ENCODE peak calls at places on chromosomes 3 and 15, in seven cellular contexts. O, X, T, B, H, U and F are unnamed samples.

GRCh38 chr3:154059798-154060197 is 61.4 kb upstream of the ARHGEF26 start:
- DNase-seq in O (no peak), X (no peak), T (no peak), B (no peak), H (no peak), U (no peak), F (peak; percentile 12)

GRCh38 chr15:80560601-80561025 is 134.5 kb upstream of the ABHD17C start:
- DNase-seq in O (no peak), X (no peak), T (no peak), B (no peak), H (no peak), U (no peak), F (no peak)

GRCh38 chr3:42214064-42214463 is 51.9 kb downstream of the CCK start:
- DNase-seq in O (no peak), X (peak; percentile 54), T (no peak), B (no peak), H (no peak), U (no peak), F (no peak)

GRCh38 chr3:81554348-81554747 is 207.1 kb downstream of the GBE1 start:
- DNase-seq in O (no peak), X (no peak), T (no peak), B (peak; percentile 83), H (no peak), U (no peak), F (no peak)

GRCh38 chr15:85475317-85475701 is 94.9 kb downstream of the AKAP13 start:
- DNase-seq in O (no peak), X (no peak), T (no peak), B (no peak), H (no peak), U (no peak), F (no peak)

GRCh38 chr15:74438696-74439316 is 5.0 kb upstream of the SEMA7A start:
- DNase-seq in O (peak; percentile 68), X (peak; percentile 78), T (peak; percentile 74), B (peak; percentile 53), H (no peak), U (no peak), F (no peak)

GRCh38 chr3:37214076-37214475 is 39.7 kb upstream of the LRRFIP2 start:
- DNase-seq in O (no peak), X (no peak), T (no peak), B (no peak), H (no peak), U (no peak), F (no peak)

GRCh38 chr3:21464745-21465144 is 286.3 kb downstream of the ZNF385D start:
- DNase-seq in O (no peak), X (no peak), T (no peak), B (no peak), H (no peak), U (no peak), F (no peak)

GRCh38 chr15:57153140-57153539 is 223.2 kb upstream of the CGNL1 start:
- DNase-seq in O (no peak), X (no peak), T (no peak), B (peak; percentile 39), H (no peak), U (no peak), F (no peak)

GRCh38 chr3:179304605-179305004 is 18.2 kb upstream of the ZNF639 start:
- DNase-seq in O (no peak), X (no peak), T (no peak), B (no peak), H (no peak), U (no peak), F (no peak)

GRCh38 chr3:65443739-65444447 is 594.8 kb downstream of the MAGI1 start:
- DNase-seq in O (no peak), X (no peak), T (no peak), B (no peak), H (no peak), U (no peak), F (no peak)

GRCh38 chr3:143895805-143896204 is 47.5 kb upstream of the SLC9A9 start:
- DNase-seq in O (no peak), X (no peak), T (no peak), B (no peak), H (no peak), U (no peak), F (no peak)

GRCh38 chr3:17820704-17821103 is 78.3 kb upstream of the TBC1D5 start:
- DNase-seq in O (no peak), X (no peak), T (no peak), B (peak; percentile 36), H (no peak), U (no peak), F (no peak)

GRCh38 chr3:160686955-160687535 is 10.1 kb downstream of the ARL14 start:
- DNase-seq in O (no peak), X (no peak), T (no peak), B (no peak), H (no peak), U (no peak), F (no peak)

GRCh38 chr3:4976109-4976508 is 3.1 kb upstream of the BHLHE40 start:
- DNase-seq in O (peak; percentile 40), X (peak; percentile 79), T (peak; percentile 87), B (peak; percentile 49), H (no peak), U (no peak), F (no peak)

GRCh38 chr15:60829416-60829815 is 350.5 kb upstream of the ICE2 start:
- DNase-seq in O (no peak), X (no peak), T (no peak), B (no peak), H (no peak), U (no peak), F (no peak)

GRCh38 chr3:56001991-56002390 is 466.3 kb downstream of the ERC2 start:
- DNase-seq in O (no peak), X (no peak), T (no peak), B (no peak), H (no peak), U (no peak), F (no peak)

GRCh38 chr3:179234244-179234643 is 16.7 kb downstream of the KCNMB3 start:
- DNase-seq in O (no peak), X (no peak), T (no peak), B (peak; percentile 23), H (no peak), U (no peak), F (no peak)

GRCh38 chr3:21718161-21718765 is 32.7 kb downstream of the ZNF385D start:
- DNase-seq in O (no peak), X (no peak), T (no peak), B (peak; percentile 100), H (no peak), U (no peak), F (peak; percentile 94)

GRCh38 chr3:180529778-180530177 is 72.2 kb upstream of the TTC14 start:
- DNase-seq in O (no peak), X (no peak), T (no peak), B (no peak), H (no peak), U (no peak), F (no peak)

GRCh38 chr15:35753486-35753885 is 207.5 kb upstream of the DPH6 start:
- DNase-seq in O (no peak), X (no peak), T (no peak), B (peak; percentile 88), H (no peak), U (no peak), F (peak; percentile 14)

GRCh38 chr3:115996420-115997108 is 373.3 kb downstream of the GAP43 start:
- DNase-seq in O (no peak), X (no peak), T (no peak), B (peak; percentile 80), H (no peak), U (no peak), F (peak; percentile 32)

GRCh38 chr3:115989927-115990326 is 366.6 kb downstream of the GAP43 start:
- DNase-seq in O (no peak), X (no peak), T (no peak), B (peak; percentile 95), H (no peak), U (no peak), F (no peak)

GRCh38 chr3:115986555-115987207 is 363.4 kb downstream of the GAP43 start:
- DNase-seq in O (no peak), X (no peak), T (peak; percentile 62), B (peak; percentile 32), H (no peak), U (no peak), F (no peak)

GRCh38 chr3:115990669-115991068 is 367.4 kb downstream of the GAP43 start:
- DNase-seq in O (no peak), X (no peak), T (no peak), B (no peak), H (no peak), U (no peak), F (no peak)
- H3K4me3 ChIP-seq in O (no peak overlapping the region), X (no peak overlapping the region), T (no peak overlapping the region), B (no peak overlapping the region), H (no peak overlapping the region), U (no peak overlapping the region), F (no peak overlapping the region)

DNA sequence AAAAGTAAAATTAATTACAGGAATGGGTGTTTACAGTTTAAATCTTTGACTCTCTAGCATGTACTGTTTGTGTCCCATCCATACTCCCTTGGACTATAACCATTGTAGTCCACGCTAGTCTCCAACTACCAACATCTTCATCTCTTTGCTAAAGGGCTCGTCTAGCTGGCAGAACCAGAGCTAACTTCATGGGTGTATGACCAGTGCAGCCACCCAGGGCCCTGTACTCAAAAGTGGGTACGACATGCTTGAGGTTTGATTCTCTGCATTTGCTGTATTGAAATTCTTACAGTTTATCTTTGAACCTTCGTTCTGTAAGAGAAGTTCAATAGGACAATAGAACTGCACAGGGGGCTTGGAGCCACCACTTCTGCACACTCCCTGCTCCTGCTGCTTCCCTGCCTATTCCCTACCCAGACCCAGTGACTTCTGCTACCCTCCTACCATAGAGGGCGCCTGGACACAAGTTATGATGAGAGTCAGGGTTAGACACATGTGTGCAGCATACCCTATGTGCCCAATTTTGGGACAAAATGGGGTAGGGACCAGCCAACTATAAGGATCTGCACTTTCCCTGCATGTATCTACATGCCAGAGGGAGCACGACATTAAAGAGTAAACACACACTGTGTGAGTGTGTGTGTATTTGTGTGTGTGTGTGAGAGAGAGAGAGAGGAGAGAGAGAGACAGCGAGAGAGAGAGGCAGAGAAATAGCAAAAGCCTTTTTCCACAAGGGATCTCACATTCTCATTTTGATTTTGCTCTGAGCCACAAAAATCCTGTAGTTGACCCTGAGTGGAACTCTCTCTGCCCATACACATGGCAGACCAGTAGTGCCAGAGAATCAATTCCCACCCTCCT is 59.0 kb upstream of the NECTIN3 start:
- DNase-seq in O (no peak), X (no peak), T (peak; percentile 39), B (no peak), H (no peak), U (no peak), F (no peak)
- TF ChIP-seq CTCF in O (peak; percentile 31), X (peak; percentile 15), T (peak; percentile 49), B (no peak), H (peak; percentile 45), U (no peak), F (no peak)

DNA sequence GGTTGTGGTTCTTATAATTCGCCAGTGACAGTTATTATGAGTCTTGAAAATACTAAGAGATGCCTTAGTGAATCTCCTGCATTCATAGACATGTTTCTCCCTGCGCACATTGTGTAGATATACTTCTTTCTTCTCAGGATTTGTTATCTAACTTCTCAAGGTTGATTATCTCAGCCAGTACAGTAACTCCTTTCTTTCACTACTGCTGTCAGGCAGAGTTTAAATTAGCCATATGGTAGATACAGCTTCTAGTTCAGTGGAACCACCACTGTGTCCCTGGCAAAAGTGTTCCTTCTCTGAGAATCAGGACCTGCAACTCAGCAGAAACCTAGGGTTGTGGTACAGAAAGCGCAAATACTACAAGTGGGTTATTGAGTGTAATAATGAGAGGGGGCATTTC is 175.0 kb upstream of the SGO1 start:
- DNase-seq in O (no peak), X (no peak), T (no peak), B (no peak), H (no peak), U (no peak), F (no peak)
- H3K36me3 ChIP-seq in O (no peaks in the 10 kb centered on the region), X (no peaks in the 10 kb centered on the region), T (no peaks in the 10 kb centered on the region), B (no peaks in the 10 kb centered on the region), H (no peaks in the 10 kb centered on the region), U (no peaks in the 10 kb centered on the region), F (no peaks in the 10 kb centered on the region)

GRCh38 chr15:52810346-52810745 is 20.2 kb upstream of the ONECUT1 start:
- DNase-seq in O (no peak), X (no peak), T (no peak), B (no peak), H (no peak), U (no peak), F (no peak)
- H3K4me3 ChIP-seq in O (no peak overlapping the region), X (no peak overlapping the region), T (no peak overlapping the region), B (no peak overlapping the region), H (no peak overlapping the region), U (no peak overlapping the region), F (no peak overlapping the region)